ENCODE peak calls at places on chromosomes 11 and 22, in eight cellular contexts. O is adrenal gland, T is sigmoid colon, F is IMR-90, W is H54, L is ovary, N is body of pancreas, K is Peyer's patch. E is an unnamed sample.

GRCh38 chr22:36323855-36324331 is 63.9 kb downstream of the MYH9 start:
- DNase-seq in O (no peak), F (no peak), K (no peak), T (no peak), N (no peak), L (no peak), W (no peak), E (no peak)

GRCh38 chr11:690738-691633 is 4.0 kb downstream of the DEAF1 start:
- DNase-seq in K (no peak), L (no peak), F (no peak), W (no peak), N (peak; percentile 50), O (no peak), T (no peak), E (peak; percentile 58)

GRCh38 chr11:92675303-92675702 is 294.1 kb upstream of the MTNR1B start:
- DNase-seq in W (no peak), L (no peak), N (no peak), K (no peak), F (no peak), O (no peak), T (no peak), E (no peak)

GRCh38 chr11:35825386-35825785 is 118.5 kb upstream of the LDLRAD3 start:
- DNase-seq in K (no peak), L (no peak), W (no peak), O (no peak), T (no peak), N (no peak), F (no peak), E (no peak)

GRCh38 chr11:75270896-75271415 is 30.4 kb downstream of the TPBGL start:
- DNase-seq in N (no peak), W (no peak), F (peak; percentile 27), L (no peak), O (no peak), K (no peak), T (peak; percentile 59), E (peak; percentile 14)

GRCh38 chr22:50016988-50017700 is 4.6 kb upstream of the IL17REL start:
- DNase-seq in K (peak; percentile 40), O (no peak), W (no peak), F (no peak), N (no peak), L (no peak), T (peak; percentile 50), E (no peak)

GRCh38 chr11:66603072-66603471 is 10.1 kb downstream of the CCS start:
- DNase-seq in N (no peak), F (no peak), W (no peak), K (no peak), L (no peak), T (no peak), O (no peak), E (no peak)

GRCh38 chr11:117199061-117199915 is at the start of gene TAGLN:
- DNase-seq in O (peak; percentile 86), W (no peak), N (peak; percentile 55), K (no peak), L (peak; percentile 88), F (peak; percentile 94), T (peak; percentile 97), E (no peak)

GRCh38 chr11:67158241-67158640 is 39.2 kb downstream of the KDM2A start:
- DNase-seq in O (no peak), L (no peak), W (no peak), K (no peak), N (no peak), F (peak; percentile 38), T (no peak), E (no peak)

GRCh38 chr22:32389685-32390084 is 22.4 kb downstream of the RTCB start:
- DNase-seq in T (no peak), F (peak; percentile 11), W (no peak), L (no peak), O (no peak), N (no peak), K (no peak), E (no peak)

GRCh38 chr11:122478986-122479385 is 176.5 kb upstream of the UBASH3B start:
- DNase-seq in L (no peak), O (no peak), N (no peak), T (no peak), W (no peak), K (no peak), F (no peak), E (no peak)

GRCh38 chr11:75262436-75262835 is 21.9 kb downstream of the TPBGL start:
- DNase-seq in K (no peak), F (no peak), N (no peak), L (peak; percentile 7), W (no peak), T (peak; percentile 56), O (no peak), E (no peak)

GRCh38 chr11:126830216-126830615 is 170.4 kb downstream of the KIRREL3 start:
- DNase-seq in T (no peak), N (no peak), L (no peak), F (no peak), W (no peak), O (no peak), K (no peak), E (no peak)

GRCh38 chr11:34654491-34655334 is 33.8 kb downstream of the EHF start:
- DNase-seq in K (no peak), O (peak; percentile 97), N (peak; percentile 88), F (peak; percentile 66), T (no peak), L (no peak), W (no peak), E (no peak)

GRCh38 chr11:118304227-118304808 is at the start of gene CD3E:
- DNase-seq in O (no peak), F (no peak), K (peak; percentile 48), L (no peak), T (no peak), N (no peak), W (no peak), E (no peak)

GRCh38 chr22:39474351-39474991 is 17.7 kb downstream of the MGAT3 start:
- DNase-seq in L (no peak), N (peak; percentile 38), O (no peak), T (no peak), F (peak; percentile 18), W (no peak), K (no peak), E (peak; percentile 54)

GRCh38 chr22:39470462-39471335 is 13.9 kb downstream of the MGAT3 start:
- DNase-seq in N (no peak), W (no peak), F (no peak), K (no peak), O (no peak), L (no peak), T (no peak), E (peak; percentile 70)

GRCh38 chr22:39471421-39472141 is 14.8 kb downstream of the MGAT3 start:
- DNase-seq in T (no peak), N (no peak), W (no peak), O (no peak), L (no peak), K (peak; percentile 48), F (peak; percentile 51), E (peak; percentile 44)

GRCh38 chr22:39473856-39474255 is 17.0 kb downstream of the MGAT3 start:
- DNase-seq in L (no peak), K (no peak), W (no peak), N (no peak), F (no peak), O (no peak), T (no peak), E (no peak)

GRCh38 chr22:39472570-39473556 is 16.1 kb downstream of the MGAT3 start:
- DNase-seq in L (no peak), O (no peak), W (no peak), N (peak; percentile 41), K (peak; percentile 65), T (no peak), F (no peak), E (peak; percentile 94)
- TF ChIP-seq POLR2A in L (no peak), O (no peak), W (no peak), N (no peak), K (peak; percentile 94), T (peak; percentile 56), F (no peak), E (peak; percentile 65)

GRCh38 chr22:24553597-24554315 is 1.2 kb downstream of the GUCD1 start:
- DNase-seq in T (peak; percentile 70), O (peak; percentile 79), L (peak; percentile 45), F (peak; percentile 40), K (no peak), N (peak; percentile 20), W (no peak), E (peak; percentile 96)

GRCh38 chr22:24550902-24551229 is 4.1 kb downstream of the GUCD1 start:
- DNase-seq in O (no peak), K (no peak), T (no peak), L (no peak), N (no peak), W (no peak), F (no peak), E (no peak)

GRCh38 chr22:24554316-24555159 is at the start of gene GUCD1:
- DNase-seq in O (peak; percentile 75), L (no peak), F (peak; percentile 41), K (peak; percentile 29), T (no peak), N (peak; percentile 36), W (peak; percentile 27), E (peak; percentile 63)

GRCh38 chr22:24555496-24556253 is at the start of gene SNRPD3:
- DNase-seq in F (peak; percentile 92), N (peak; percentile 94), T (peak; percentile 97), L (peak; percentile 92), O (peak; percentile 96), K (peak; percentile 90), W (peak; percentile 59), E (peak; percentile 93)

GRCh38 chr22:24555160-24555495 is 190 bp upstream of the GUCD1 start:
- DNase-seq in N (peak; percentile 100), T (peak; percentile 100), O (peak; percentile 100), K (peak; percentile 99), W (peak; percentile 84), L (peak; percentile 100), F (peak; percentile 98), E (peak; percentile 99)
- TF ChIP-seq POLR2A in N (no peak), T (no peak), O (no peak), K (no peak), W (no peak), L (no peak), F (no peak), E (no peak)

GRCh38 chr22:27609411-27610029 is 192.0 kb downstream of the MN1 start:
- DNase-seq in N (no peak), K (no peak), O (no peak), T (no peak), L (no peak), F (no peak), W (no peak), E (no peak)
- TF ChIP-seq POLR2A in N (no peak), K (no peak), O (no peak), T (no peak), L (no peak), F (no peak), W (no peak), E (no peak)

DNA sequence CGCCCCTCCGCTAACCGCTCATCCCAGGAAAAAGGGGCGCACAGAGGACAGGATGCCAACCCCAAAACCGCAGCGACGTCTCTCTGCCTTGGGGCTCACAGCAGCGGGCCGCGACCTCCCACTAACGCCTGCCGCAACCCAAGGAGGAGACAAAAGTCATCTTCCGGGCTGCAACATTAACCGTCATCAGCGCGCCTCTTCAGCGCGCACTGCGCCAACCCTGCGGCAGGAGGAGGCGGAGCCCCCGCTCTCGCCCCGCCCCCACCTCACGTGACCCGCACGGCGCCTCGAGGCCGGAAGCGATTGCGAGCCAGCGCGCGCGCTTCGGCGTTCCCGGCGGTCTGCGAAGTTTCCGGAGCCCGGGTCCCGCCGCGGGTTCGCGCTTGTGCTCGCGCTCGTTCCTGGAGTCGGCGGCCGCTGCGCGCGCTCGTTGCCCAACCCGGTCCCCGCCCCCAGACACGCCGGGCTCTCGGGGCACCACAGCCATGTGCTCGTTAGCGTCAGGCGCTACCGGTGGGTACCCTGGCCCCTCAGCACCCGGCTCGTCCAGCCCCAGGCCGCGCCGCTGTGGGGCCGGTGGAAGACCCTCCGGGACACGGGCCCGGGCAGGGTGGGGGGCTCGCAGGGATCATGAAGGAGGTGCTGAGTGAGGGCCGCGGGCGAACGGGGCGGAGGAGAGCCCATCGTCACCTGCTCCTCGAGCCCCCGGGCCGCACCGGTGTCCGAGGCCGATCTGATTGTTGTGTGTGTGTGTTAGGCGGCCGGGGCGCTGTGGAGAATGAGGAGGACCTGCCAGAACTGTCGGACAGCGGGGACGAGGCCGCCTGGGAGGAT is at the start of gene PRMT3:
- DNase-seq in N (peak; percentile 95), O (peak; percentile 96), T (peak; percentile 97), K (peak; percentile 92), L (peak; percentile 97), F (peak; percentile 94), W (peak; percentile 79), E (peak; percentile 98)
- TF ChIP-seq POLR2A in N (peak; percentile 69), O (peak; percentile 78), T (peak; percentile 74), K (peak; percentile 87), L (peak; percentile 91), F (peak; percentile 94), W (peak; percentile 77), E (peak; percentile 94)

E was measured in erythroblast.